ENCODE peak calls at places on chromosomes 2 and 18, in five cellular contexts. W is effector memory CD4-positive, alpha-beta T cell; Y is A673; J is GM23248; D is upper lobe of right lung. B is an unnamed sample.

GRCh38 chr2:239824051-239824694 is 201.0 kb downstream of the NDUFA10 start:
- DNase-seq in J (peak), D (peak), Y (peak), W (no peak), B (peak)

GRCh38 chr2:204776781-204777559 is 231.7 kb downstream of the PARD3B start:
- DNase-seq in J (peak), W (no peak), D (no peak), Y (no peak), B (no peak)

GRCh38 chr18:38930881-38931753 is 1365.5 kb upstream of the CELF4 start:
- DNase-seq in Y (no peak), J (no peak), W (no peak), D (no peak), B (no peak)

GRCh38 chr2:203998195-203998804 is 61.7 kb downstream of the ICOS start:
- DNase-seq in Y (no peak), J (peak), W (no peak), D (no peak), B (no peak)

GRCh38 chr2:46569061-46569560 is 89.7 kb downstream of the TMEM247 start:
- DNase-seq in Y (no peak), D (no peak), J (no peak), W (no peak), B (no peak)

GRCh38 chr18:48159816-48160215 is 229.4 kb upstream of the SMAD2 start:
- DNase-seq in D (no peak), W (no peak), J (no peak), Y (no peak), B (no peak)

GRCh38 chr2:74290466-74291216 is 52.6 kb downstream of the SLC4A5 start:
- DNase-seq in Y (no peak), D (no peak), J (no peak), W (peak), B (no peak)

GRCh38 chr2:74418312-74418711 is 3.1 kb downstream of the C2orf81 start:
- DNase-seq in Y (no peak), D (no peak), W (no peak), J (no peak), B (no peak)

GRCh38 chr2:102593516-102593915 is 25.8 kb upstream of the SLC9A2 start:
- DNase-seq in W (no peak), Y (no peak), D (no peak), J (no peak), B (no peak)

GRCh38 chr18:44679056-44679911 is 1.4 kb upstream of the SETBP1 start:
- DNase-seq in Y (peak), J (peak), W (peak), D (peak), B (peak)

GRCh38 chr18:43482136-43482535 is 204.8 kb upstream of the SYT4 start:
- DNase-seq in W (no peak), D (no peak), Y (no peak), J (no peak), B (no peak)

GRCh38 chr2:19611491-19612332 is 253.3 kb upstream of the OSR1 start:
- DNase-seq in D (no peak), J (peak), W (no peak), Y (no peak), B (no peak)

DNA sequence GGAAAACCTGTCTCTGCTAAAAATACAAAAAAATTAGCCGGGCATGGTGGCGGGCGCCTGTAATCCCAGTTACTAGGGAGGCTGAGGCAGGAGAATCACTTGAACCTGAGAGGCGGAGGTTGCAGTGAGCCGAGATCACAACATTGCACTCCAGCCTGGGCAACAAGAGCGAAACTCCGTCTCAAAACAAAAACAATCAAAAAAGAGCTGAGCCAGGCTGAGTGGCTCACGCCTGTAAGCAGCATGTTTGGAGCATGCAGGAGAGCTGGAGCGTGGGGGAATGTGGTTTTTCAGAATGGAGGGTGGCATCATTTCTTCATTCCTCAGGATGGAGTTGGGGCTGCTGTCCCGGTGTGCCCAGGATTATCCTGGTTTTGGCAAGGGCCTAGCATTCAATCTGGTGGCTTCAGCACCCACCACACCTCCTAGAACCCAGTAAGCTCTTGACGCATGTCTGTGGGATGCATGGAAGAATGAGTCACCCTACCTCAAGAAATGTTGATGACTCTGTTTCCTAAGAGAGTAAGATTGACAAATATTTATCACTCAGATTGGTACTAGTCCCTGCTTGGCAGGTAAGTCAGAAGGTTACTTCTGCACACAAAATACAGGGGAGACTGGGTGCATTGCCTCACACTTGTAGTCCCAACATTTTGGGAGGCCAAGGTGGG is 90.2 kb upstream of the ODC1 start:
- DNase-seq in Y (no peak), J (peak), D (no peak), W (no peak), B (no peak)
- H3K27ac ChIP-seq in Y (no peak), J (no peak), D (no peak), W (no peak), B (no peak)

GRCh38 chr2:118309201-118310015 is 221.1 kb downstream of the INSIG2 start:
- DNase-seq in J (peak), D (no peak), W (no peak), Y (peak), B (no peak)

GRCh38 chr2:118310016-118310877 is 222.0 kb downstream of the INSIG2 start:
- DNase-seq in D (peak), J (peak), W (peak), Y (peak), B (peak)

GRCh38 chr2:118312963-118313756 is 224.9 kb downstream of the INSIG2 start:
- DNase-seq in J (peak), D (no peak), Y (no peak), W (no peak), B (no peak)

GRCh38 chr2:118307864-118308263 is 219.6 kb downstream of the INSIG2 start:
- DNase-seq in D (no peak), J (no peak), W (no peak), Y (no peak), B (no peak)

GRCh38 chr2:118310878-118311442 is 222.7 kb downstream of the INSIG2 start:
- DNase-seq in D (no peak), J (peak), Y (peak), W (no peak), B (no peak)
- H3K4me3 ChIP-seq in D (peak), J (peak), Y (peak), W (peak), B (peak)

GRCh38 chr18:79294235-79294634 is 101.5 kb upstream of the NFATC1 start:
- DNase-seq in W (no peak), Y (no peak), D (no peak), J (no peak), B (no peak)

DNA sequence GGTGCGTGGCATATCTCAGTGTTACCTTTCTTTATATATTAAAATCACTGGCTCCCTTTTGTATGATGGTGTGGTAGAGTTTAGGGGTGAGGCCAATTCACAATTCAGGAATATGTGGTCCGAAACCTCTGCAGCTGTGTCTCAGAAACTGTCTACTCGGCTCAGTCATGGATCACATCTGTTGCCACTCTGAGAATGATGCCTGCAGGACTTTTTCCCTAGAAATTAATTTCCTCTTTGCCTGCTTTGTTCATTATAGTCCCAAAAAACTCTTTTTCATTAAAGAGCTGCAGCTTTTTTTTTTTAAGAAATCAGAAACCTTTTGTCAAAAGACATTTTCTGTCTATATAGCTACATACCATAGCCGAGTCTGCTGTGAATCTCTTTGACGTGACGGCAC is 104.9 kb upstream of the NFATC1 start:
- DNase-seq in W (no peak), J (no peak), D (no peak), Y (no peak), B (no peak)
- H3K27ac ChIP-seq in W (no peak), J (no peak), D (no peak), Y (no peak), B (no peak)

GRCh38 chr2:209351636-209352035 is 72.2 kb upstream of the MAP2 start:
- DNase-seq in W (no peak), J (peak), Y (no peak), D (no peak), B (no peak)

GRCh38 chr2:209344349-209344748 is 79.5 kb upstream of the MAP2 start:
- DNase-seq in J (no peak), D (no peak), W (no peak), Y (no peak), B (no peak)

DNA sequence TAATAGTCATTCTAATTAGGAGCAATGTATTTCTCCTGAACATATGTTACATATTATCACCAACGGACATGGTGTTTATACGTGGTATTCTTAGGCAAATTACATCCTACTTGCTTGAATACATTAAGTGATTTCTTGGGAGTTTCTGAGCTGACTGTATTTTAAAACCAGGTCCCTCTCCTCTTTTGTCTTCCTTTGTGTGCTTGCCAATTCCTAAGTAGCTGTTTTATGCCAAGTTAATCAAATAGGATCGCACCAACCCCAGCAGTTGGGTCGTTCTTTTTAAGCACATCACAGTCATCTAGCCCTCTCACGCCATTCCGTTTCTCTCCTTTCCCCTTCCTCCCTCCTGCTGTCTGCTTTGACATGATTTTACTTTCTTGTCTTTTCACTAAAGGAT is 75.4 kb upstream of the MAP2 start:
- DNase-seq in D (no peak), Y (peak), W (no peak), J (no peak), B (no peak)
- H3K4me3 ChIP-seq in D (no peak), Y (no peak), W (no peak), J (no peak), B (no peak)

GRCh38 chr18:70234667-70235459 is 29.4 kb upstream of the RTTN start:
- DNase-seq in Y (no peak), W (no peak), J (peak), D (no peak), B (no peak)

GRCh38 chr18:70232251-70232650 is 26.8 kb upstream of the RTTN start:
- DNase-seq in D (no peak), J (no peak), Y (no peak), W (no peak), B (no peak)

GRCh38 chr18:70228546-70228945 is 23.1 kb upstream of the RTTN start:
- DNase-seq in D (no peak), J (peak), W (no peak), Y (no peak), B (no peak)

GRCh38 chr18:70235478-70235877 is 30.0 kb upstream of the RTTN start:
- DNase-seq in Y (no peak), W (no peak), J (no peak), D (no peak), B (no peak)

GRCh38 chr18:70233974-70234373 is 28.5 kb upstream of the RTTN start:
- DNase-seq in D (no peak), Y (no peak), J (no peak), W (no peak), B (no peak)
- H3K27ac ChIP-seq in D (no peak), Y (no peak), J (no peak), W (no peak), B (no peak)

GRCh38 chr18:34807106-34807796 is 97.2 kb downstream of the DTNA start:
- DNase-seq in D (no peak), W (no peak), Y (no peak), J (no peak), B (no peak)

GRCh38 chr18:34805117-34805882 is 95.2 kb downstream of the DTNA start:
- DNase-seq in Y (no peak), D (no peak), J (no peak), W (no peak), B (no peak)

GRCh38 chr18:34808389-34808788 is 98.3 kb downstream of the DTNA start:
- DNase-seq in D (no peak), Y (no peak), J (peak), W (no peak), B (no peak)

GRCh38 chr18:34803877-34804276 is 93.8 kb downstream of the DTNA start:
- DNase-seq in Y (no peak), J (no peak), W (no peak), D (no peak), B (no peak)

GRCh38 chr18:34806527-34806926 is 96.4 kb downstream of the DTNA start:
- DNase-seq in D (no peak), W (no peak), J (no peak), Y (no peak), B (no peak)
- H3K4me3 ChIP-seq in D (no peak), W (no peak), J (no peak), Y (no peak), B (no peak)

DNA sequence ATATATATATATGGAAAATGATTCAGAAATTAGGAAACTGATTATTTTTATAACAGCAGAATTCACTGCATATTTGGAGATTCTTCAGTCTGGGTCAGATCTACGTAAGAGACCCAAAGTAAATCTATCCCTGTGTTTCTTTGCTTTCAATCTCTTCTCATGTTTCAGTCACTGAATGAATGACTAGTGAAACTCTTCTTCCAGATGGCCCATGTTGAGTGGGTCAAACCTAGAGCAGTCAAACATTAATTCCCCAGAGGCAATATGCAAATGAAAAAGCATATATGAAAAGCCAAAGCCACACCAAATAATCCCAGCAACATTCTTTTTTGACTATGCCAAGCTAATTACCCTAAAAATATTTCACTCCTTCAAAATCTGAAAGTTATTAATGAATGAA is 317.3 kb downstream of the RBM43 start:
- DNase-seq in D (no peak), Y (peak), J (no peak), W (no peak), B (no peak)
- H3K27ac ChIP-seq in D (no peak), Y (no peak), J (no peak), W (no peak), B (no peak)

DNA sequence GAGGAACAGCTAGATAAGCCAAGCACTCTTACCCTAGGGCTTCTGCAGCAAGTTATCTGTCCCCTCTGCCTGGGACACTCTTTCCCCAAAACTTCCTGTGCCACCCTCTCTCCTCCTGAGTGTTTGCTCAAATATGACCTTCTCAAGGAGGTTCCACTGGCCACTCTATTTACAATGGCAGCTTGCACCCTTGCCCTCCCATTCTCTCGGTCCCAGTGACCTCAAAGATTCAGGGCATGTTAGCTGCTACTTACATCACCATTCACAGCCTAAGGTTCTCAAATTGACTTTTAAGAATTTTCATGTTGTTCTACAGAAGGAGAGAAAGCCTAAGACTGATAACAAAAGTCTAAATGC is 9.5 kb downstream of the ATP8B1 start:
- DNase-seq in J (no peak), Y (no peak), D (no peak), W (no peak), B (no peak)
- H3K4me3 ChIP-seq in J (no peak), Y (peak), D (no peak), W (no peak), B (no peak)

GRCh38 chr2:154097823-154098398 is 226.2 kb downstream of the GALNT13 start:
- DNase-seq in W (no peak), J (no peak), Y (no peak), D (no peak), B (no peak)

GRCh38 chr2:154092571-154092970 is 220.8 kb downstream of the GALNT13 start:
- DNase-seq in W (no peak), J (no peak), D (no peak), Y (no peak), B (no peak)

DNA sequence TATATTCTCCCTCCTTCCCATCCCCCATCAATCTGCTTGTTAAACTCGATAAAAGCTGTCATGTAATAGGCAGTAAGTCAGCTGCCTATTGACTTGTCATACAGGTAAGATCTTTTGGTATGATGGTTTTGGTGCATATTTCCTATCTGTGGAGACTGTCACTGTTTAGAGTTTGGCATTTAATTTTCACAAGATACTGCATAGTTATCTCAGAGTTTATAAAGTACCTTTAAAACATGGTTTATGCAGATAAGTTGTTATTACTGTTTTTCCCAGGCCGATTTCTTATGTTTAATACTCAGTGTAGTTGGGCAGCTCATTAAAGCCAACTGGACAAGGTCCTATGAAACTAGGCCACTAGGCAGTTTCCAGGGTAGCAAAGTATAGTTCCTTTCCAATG is 222.1 kb downstream of the GALNT13 start:
- DNase-seq in Y (no peak), D (no peak), J (no peak), W (no peak), B (no peak)
- H3K27ac ChIP-seq in Y (no peak), D (no peak), J (no peak), W (no peak), B (no peak)

B was measured in CD4-positive, CD25-positive, alpha-beta regulatory T cell.